ENCODE peak calls at places on chromosomes 13 and 19, in ten cellular contexts. Y is GM12878, L is HCT116, X is hepatocyte, R is astrocyte, F is mesenchymal stem cell, I is neuronal stem cell, A is PC-9, T is HepG2, D is GM23248. H is an unnamed sample.

GRCh38 chr19:49114630-49115363 is 627 bp downstream of the LIN7B start:
- DNase-seq in Y (no peak), L (no peak), X (peak; percentile 81), R (peak; percentile 18), F (peak; percentile 58), I (peak; percentile 77), A (peak; percentile 42), T (peak; percentile 46), D (peak; percentile 72), H (peak; percentile 46)

GRCh38 chr19:46764817-46765291 is 18.6 kb upstream of the STRN4 start:
- DNase-seq in Y (no peak), L (no peak), X (no peak), R (no peak), F (no peak), I (no peak), A (peak; percentile 48), T (peak; percentile 92), D (no peak), H (no peak)

GRCh38 chr19:48608798-48609263 is 2.3 kb downstream of the SPACA4 start:
- DNase-seq in Y (no peak), L (peak; percentile 66), X (no peak), R (no peak), F (no peak), I (no peak), A (peak; percentile 39), T (peak; percentile 42), D (peak; percentile 73), H (peak; percentile 37)

GRCh38 chr13:70842062-70842644 is 733.9 kb upstream of the KLHL1 start:
- DNase-seq in Y (no peak), L (no peak), X (no peak), R (no peak), F (no peak), I (no peak), A (no peak), T (no peak), D (no peak), H (no peak)

GRCh38 chr19:5059191-5059579 is 90.3 kb downstream of the KDM4B start:
- DNase-seq in Y (no peak), L (no peak), X (no peak), R (no peak), F (no peak), I (no peak), A (no peak), T (no peak), D (peak; percentile 57), H (no peak)

GRCh38 chr13:68190826-68191225 is 960.7 kb upstream of the PCDH9 start:
- DNase-seq in Y (no peak), L (peak; percentile 56), X (peak; percentile 52), R (peak; percentile 77), F (peak; percentile 26), I (no peak), A (peak; percentile 67), T (peak; percentile 1), D (no peak), H (peak; percentile 57)

GRCh38 chr13:112974125-112974524 is 5.1 kb downstream of the MCF2L start:
- DNase-seq in Y (no peak), L (no peak), X (no peak), R (no peak), F (no peak), I (no peak), A (no peak), T (no peak), D (no peak), H (no peak)

GRCh38 chr13:74168263-74168675 is 34.1 kb upstream of the KLF12 start:
- DNase-seq in Y (no peak), L (no peak), X (peak; percentile 29), R (no peak), F (no peak), I (no peak), A (no peak), T (peak; percentile 35), D (no peak), H (no peak)

GRCh38 chr19:35657904-35658700 is 8.2 kb upstream of the UPK1A start:
- DNase-seq in Y (no peak), L (no peak), X (no peak), R (no peak), F (no peak), I (no peak), A (no peak), T (no peak), D (peak; percentile 15), H (peak; percentile 11)

DNA sequence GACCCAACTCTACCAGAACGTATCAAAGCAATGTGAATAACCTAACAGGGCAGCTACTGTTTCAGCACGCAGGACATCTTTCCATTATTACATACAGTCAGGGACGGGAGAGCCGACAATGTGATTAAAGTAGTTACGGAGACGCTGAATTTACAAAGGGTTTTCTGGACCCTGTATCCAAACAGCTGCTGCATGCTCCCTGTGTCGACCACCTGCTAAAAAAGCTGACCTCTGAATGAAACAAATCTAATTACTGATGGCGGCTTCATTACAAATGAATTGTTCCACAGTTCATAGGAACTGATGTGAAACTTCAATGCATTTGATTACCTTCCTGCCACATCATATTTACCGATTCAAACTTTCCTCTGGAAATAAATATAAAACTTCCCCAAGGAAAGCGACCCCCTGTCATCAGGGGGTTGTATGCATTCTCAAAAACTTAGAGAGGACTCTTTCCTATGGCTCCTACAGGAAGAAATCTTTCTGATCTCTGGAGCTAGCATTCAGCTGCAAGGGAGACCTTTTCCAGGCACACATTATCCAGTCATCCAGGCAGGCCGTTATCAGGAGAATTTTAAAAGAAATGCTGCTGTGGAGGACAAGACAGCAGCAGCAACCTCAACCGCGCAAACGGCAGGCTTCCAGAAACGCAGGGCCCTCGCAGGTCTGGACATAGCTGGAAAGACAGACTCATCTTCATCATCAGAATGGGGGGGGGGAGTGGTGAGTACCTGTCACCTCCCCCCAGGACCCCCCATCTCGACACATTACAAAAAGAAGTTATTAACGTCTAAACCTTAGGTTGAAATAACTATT is 3.1 kb downstream of the EFNB2 start:
- DNase-seq in Y (no peak), L (no peak), X (peak; percentile 31), R (peak; percentile 43), F (peak; percentile 47), I (no peak), A (peak; percentile 25), T (no peak), D (peak; percentile 8), H (peak; percentile 56)
- H3K27ac ChIP-seq in Y (no peak overlapping the region), L (no peak overlapping the region), X (peak overlapping the region; percentile 79), R (peak overlapping the region; percentile 87), F (peak overlapping the region; percentile 30), I (peak overlapping the region; percentile 81), A (peak overlapping the region; percentile 83), T (no peak overlapping the region), D (no peak overlapping the region), H (peak overlapping the region; percentile 47)

DNA sequence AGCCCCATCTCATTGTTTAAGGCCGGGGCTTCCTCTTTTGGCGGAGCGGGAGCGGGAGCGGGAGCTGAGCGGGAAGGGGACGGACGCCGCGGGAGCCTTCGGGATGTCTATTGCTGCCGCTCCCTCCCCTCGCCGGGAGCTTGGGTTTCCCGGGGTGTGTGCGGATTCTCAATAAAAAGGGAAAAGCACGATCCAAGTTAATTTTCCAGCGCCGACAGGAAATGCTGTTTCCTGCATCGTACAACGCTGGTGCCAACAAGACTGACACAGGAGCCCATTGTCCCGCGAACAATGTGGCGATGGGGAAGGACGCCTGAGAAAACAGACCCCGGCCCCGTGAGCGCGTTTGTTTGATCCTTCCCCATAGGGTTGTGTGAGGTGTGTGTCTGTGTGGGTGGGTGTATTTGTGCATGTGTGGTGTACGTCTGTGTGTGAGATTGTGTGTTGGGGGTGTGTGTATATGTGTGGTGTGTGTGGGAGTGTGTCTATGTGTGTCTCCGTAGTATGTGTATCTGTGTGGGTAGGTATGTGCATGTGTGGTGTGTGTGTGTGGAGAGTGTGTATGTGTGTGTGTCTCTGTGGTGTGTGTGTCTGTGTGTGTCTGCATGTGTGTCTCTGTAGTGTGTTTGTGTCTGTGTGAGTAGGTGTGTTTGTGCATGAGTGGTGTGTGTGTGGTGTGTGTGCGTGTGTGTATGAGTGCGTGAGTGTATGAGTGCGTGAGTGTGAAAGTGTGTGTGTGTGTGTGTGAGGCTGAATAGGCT is 36.4 kb upstream of the FLT1 start:
- DNase-seq in Y (no peak), L (no peak), X (peak; percentile 44), R (no peak), F (peak; percentile 50), I (peak; percentile 37), A (no peak), T (no peak), D (peak; percentile 64), H (peak; percentile 17)
- H3K27me3 ChIP-seq in Y (peaks cover 18% of the 10 kb centered on the region), L (no peaks in the 10 kb centered on the region), X (peaks cover 50% of the 10 kb centered on the region), R (peaks cover 9% of the 10 kb centered on the region), F (peaks cover 79% of the 10 kb centered on the region), I (peaks cover 72% of the 10 kb centered on the region), A (peaks cover 46% of the 10 kb centered on the region), T (peaks cover 4% of the 10 kb centered on the region), D (no peaks in the 10 kb centered on the region), H (peaks cover 4% of the 10 kb centered on the region)

DNA sequence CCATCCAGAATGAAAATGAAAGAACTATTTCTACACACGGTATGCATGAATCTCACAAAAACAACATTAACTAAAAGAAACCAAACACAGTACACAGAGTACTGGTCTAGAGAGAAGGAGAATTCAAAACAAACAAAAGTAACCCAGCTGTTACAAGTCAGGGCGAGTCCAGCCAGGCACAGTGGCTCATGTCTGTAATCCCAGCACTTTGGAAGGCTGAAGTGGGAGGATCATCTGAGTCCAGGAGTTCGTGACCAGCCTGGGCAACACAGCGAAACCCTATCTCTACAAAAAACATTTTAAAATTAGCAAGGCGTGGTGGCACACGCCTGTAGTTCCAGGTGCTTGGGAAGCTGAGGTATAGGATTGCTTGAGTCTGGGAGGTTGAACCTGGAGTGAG is 1.7 kb upstream of the PSMC4 start:
- DNase-seq in Y (no peak), L (no peak), X (no peak), R (no peak), F (peak; percentile 20), I (no peak), A (no peak), T (peak; percentile 14), D (peak; percentile 13), H (peak; percentile 61)
- H2AFZ ChIP-seq in Y (peak overlapping the region; percentile 11), L (no peak overlapping the region), X (no peak overlapping the region), R (no peak overlapping the region), F (no peak overlapping the region), I (no peak overlapping the region), A (peak overlapping the region; percentile 93), T (no peak overlapping the region), D (peak overlapping the region; percentile 25), H (no peak overlapping the region)

GRCh38 chr19:2478324-2478755 is 2.4 kb downstream of the GADD45B start:
- DNase-seq in Y (no peak), L (no peak), X (peak; percentile 78), R (peak; percentile 57), F (peak; percentile 89), I (no peak), A (peak; percentile 63), T (no peak), D (peak; percentile 87), H (peak; percentile 72)
- H3K27ac ChIP-seq in Y (peak overlapping the region; percentile 95), L (no peak overlapping the region), X (peak overlapping the region; percentile 77), R (peak overlapping the region; percentile 95), F (peak overlapping the region; percentile 95), I (no peak overlapping the region), A (peak overlapping the region; percentile 92), T (no peak overlapping the region), D (peak overlapping the region; percentile 93), H (peak overlapping the region; percentile 1)

GRCh38 chr19:17526922-17527321 is 15.5 kb downstream of the PGLS start:
- DNase-seq in Y (peak; percentile 44), L (no peak), X (no peak), R (no peak), F (no peak), I (no peak), A (no peak), T (no peak), D (no peak), H (no peak)
- H3K27me3 ChIP-seq in Y (no peaks in the 10 kb centered on the region), L (no peaks in the 10 kb centered on the region), X (no peaks in the 10 kb centered on the region), R (no peaks in the 10 kb centered on the region), F (no peaks in the 10 kb centered on the region), I (no peaks in the 10 kb centered on the region), A (no peaks in the 10 kb centered on the region), T (peaks cover 1% of the 10 kb centered on the region), D (no peaks in the 10 kb centered on the region), H (no peaks in the 10 kb centered on the region)

H was measured in fibroblast of lung.